ENCODE peak calls at places on chromosomes 2 and 18, in seven cellular contexts. T is right lobe of liver, Y is thoracic aorta, I is left ventricle myocardium inferior, O is PC-9, Q is Caco-2, K is AG04450. X is an unnamed sample. For H3K27me3, the result is how much of the 10 kb centered on the place peaks cover.

GRCh38 chr18:31970617-31971016 is 27.7 kb upstream of the TRAPPC8 start:
- DNase-seq in T (no peak), Y (no peak), I (no peak), O (no peak), Q (no peak), K (no peak), X (no peak)

GRCh38 chr2:147989809-147990403 is 30.6 kb downstream of the ORC4 start:
- DNase-seq in T (no peak), Y (no peak), I (no peak), O (no peak), Q (peak), K (peak), X (peak)

GRCh38 chr2:191333911-191334357 is 88.7 kb downstream of the MYO1B start:
- DNase-seq in T (no peak), Y (peak), I (no peak), O (no peak), Q (no peak), K (peak), X (peak)

GRCh38 chr2:51108794-51109193 is 76.9 kb upstream of the NRXN1 start:
- DNase-seq in T (no peak), Y (no peak), I (no peak), O (no peak), Q (no peak), K (no peak), X (no peak)

GRCh38 chr2:108533832-108534576 is at the start of gene LIMS1:
- DNase-seq in T (peak), Y (peak), I (peak), O (peak), Q (peak), K (peak), X (peak)

GRCh38 chr2:224360801-224361251 is 41.1 kb downstream of the FAM124B start:
- DNase-seq in T (no peak), Y (no peak), I (no peak), O (peak), Q (no peak), K (no peak), X (peak)

GRCh38 chr2:158394453-158394852 is 62.1 kb downstream of the CCDC148 start:
- DNase-seq in T (no peak), Y (no peak), I (no peak), O (no peak), Q (no peak), K (no peak), X (no peak)

GRCh38 chr2:28926837-28927236 is 32.4 kb downstream of the WDR43 start:
- DNase-seq in T (no peak), Y (no peak), I (no peak), O (no peak), Q (no peak), K (no peak), X (peak)

GRCh38 chr2:85933753-85934594 is 45.2 kb upstream of the ST3GAL5 start:
- DNase-seq in T (no peak), Y (no peak), I (no peak), O (peak), Q (peak), K (no peak), X (peak)

GRCh38 chr2:108454440-108454839 is 5.4 kb downstream of the GCC2 start:
- DNase-seq in T (no peak), Y (no peak), I (no peak), O (no peak), Q (no peak), K (no peak), X (no peak)

GRCh38 chr2:141957321-141957720 is 173.5 kb downstream of the LRP1B start:
- DNase-seq in T (no peak), Y (no peak), I (no peak), O (no peak), Q (no peak), K (no peak), X (no peak)

GRCh38 chr2:30775833-30776232 is 31.4 kb downstream of the CAPN13 start:
- DNase-seq in T (no peak), Y (no peak), I (no peak), O (no peak), Q (peak), K (no peak), X (no peak)

GRCh38 chr18:3799515-3799914 is 349.5 kb downstream of the TGIF1 start:
- DNase-seq in T (no peak), Y (no peak), I (no peak), O (no peak), Q (no peak), K (no peak), X (no peak)

GRCh38 chr18:73509460-73509859 is 638.2 kb downstream of the FBXO15 start:
- DNase-seq in T (no peak), Y (no peak), I (no peak), O (no peak), Q (no peak), K (no peak), X (no peak)

GRCh38 chr2:46394649-46395510 is 84.5 kb upstream of the TMEM247 start:
- DNase-seq in T (no peak), Y (no peak), I (no peak), O (no peak), Q (no peak), K (no peak), X (no peak)

GRCh38 chr2:25700221-25700660 is 26.9 kb upstream of the DTNB start:
- DNase-seq in T (no peak), Y (no peak), I (no peak), O (peak), Q (peak), K (no peak), X (peak)

GRCh38 chr18:28062446-28062845 is 114.5 kb downstream of the CDH2 start:
- DNase-seq in T (no peak), Y (no peak), I (no peak), O (no peak), Q (no peak), K (no peak), X (no peak)

GRCh38 chr2:182924311-182924710 is 57.9 kb upstream of the FRZB start:
- DNase-seq in T (no peak), Y (no peak), I (no peak), O (no peak), Q (no peak), K (no peak), X (peak)

GRCh38 chr2:39871291-39871761 is 92.3 kb upstream of the THUMPD2 start:
- DNase-seq in T (no peak), Y (no peak), I (no peak), O (no peak), Q (no peak), K (peak), X (peak)

GRCh38 chr2:109417701-109418335 is 195.9 kb downstream of the SEPTIN10 start:
- DNase-seq in T (peak), Y (no peak), I (no peak), O (no peak), Q (peak), K (no peak), X (no peak)

GRCh38 chr2:182070736-182071135 is 85.1 kb downstream of the PPP1R1C start:
- DNase-seq in T (no peak), Y (no peak), I (no peak), O (no peak), Q (no peak), K (no peak), X (no peak)

GRCh38 chr18:28735731-28736130 is 558.8 kb upstream of the CDH2 start:
- DNase-seq in T (no peak), Y (no peak), I (no peak), O (no peak), Q (no peak), K (no peak), X (peak)

DNA sequence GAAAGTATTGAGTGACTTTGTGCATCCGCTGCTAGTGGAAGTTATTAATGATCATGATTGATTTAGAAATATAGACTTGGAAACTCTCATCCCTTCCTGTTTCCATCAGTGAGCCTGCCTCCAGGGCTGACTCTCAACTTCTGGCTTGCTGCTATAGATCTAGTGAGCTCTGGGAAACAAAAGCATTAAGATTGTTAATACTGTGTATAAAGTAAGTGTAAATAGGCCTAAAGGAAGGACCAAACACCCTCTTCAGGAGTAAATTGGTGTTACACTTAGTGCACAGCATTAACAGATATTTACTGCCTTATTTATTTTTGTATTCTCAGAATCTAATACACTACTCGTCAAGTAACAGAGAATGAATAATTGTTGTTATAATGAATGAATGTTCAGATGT is 285.6 kb downstream of the THSD7B start:
- DNase-seq in T (no peak), Y (no peak), I (no peak), O (no peak), Q (peak), K (no peak), X (peak)
- TF ChIP-seq CTCF in T (peak), Y (no peak), I (no peak), O (peak), Q (peak), K (no peak), X (no peak)

GRCh38 chr2:178193496-178193822 is 853 bp upstream of the OSBPL6 start:
- DNase-seq in T (peak), Y (no peak), I (no peak), O (no peak), Q (peak), K (no peak), X (no peak)
- H3K27me3 ChIP-seq in T (under half), Y (under half), I (under half), O (under half), Q (under half), K (under half), X (under half)

GRCh38 chr2:12547771-12548170 is 169.0 kb upstream of the TRIB2 start:
- DNase-seq in T (no peak), Y (no peak), I (no peak), O (no peak), Q (no peak), K (no peak), X (no peak)
- TF ChIP-seq CTCF in T (no peak), Y (no peak), I (no peak), O (no peak), Q (no peak), K (no peak), X (no peak)

DNA sequence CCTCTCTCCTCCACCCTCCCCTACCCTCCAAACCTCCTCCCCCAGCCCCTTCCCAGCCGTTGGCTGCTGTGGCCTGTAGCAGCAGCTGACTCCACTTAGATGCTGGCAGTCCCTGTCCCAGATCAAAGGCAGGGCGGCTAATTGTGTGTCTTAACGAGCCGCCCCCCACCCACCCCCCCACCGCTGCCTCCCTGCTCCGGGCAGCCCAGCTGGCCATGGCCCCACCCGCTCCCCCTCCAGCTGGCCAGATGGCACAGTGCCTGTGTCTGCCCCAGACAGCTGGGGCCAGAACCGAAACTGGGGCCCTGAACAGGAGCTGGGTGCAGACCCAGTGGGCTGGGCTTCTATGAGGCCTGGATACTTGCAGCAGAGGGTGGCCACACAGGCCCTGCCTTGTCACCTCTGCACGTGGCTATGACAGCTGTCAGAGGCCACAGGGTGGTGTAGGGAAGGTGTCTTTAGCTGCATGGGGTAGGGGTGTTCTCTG is 5.9 kb downstream of the WNT10A start:
- DNase-seq in T (no peak), Y (no peak), I (no peak), O (no peak), Q (no peak), K (no peak), X (no peak)
- H3K27me3 ChIP-seq in T (under half), Y (under half), I (half or more), O (under half), Q (under half), K (half or more), X (under half)